ENCODE peak calls at places on chromosomes 7 and 10, in six cellular contexts. X, M, P, N, W and S are unnamed samples.
A peak's percentile ranks its signal among the peaks of the same experiment; 100 is the strongest.

GRCh38 chr7:100584046-100584676 is 1.8 kb downstream of the LRCH4 start:
- DNase-seq in W (no peak), P (peak; percentile 52), M (no peak), X (no peak), N (no peak), S (no peak)

GRCh38 chr10:25704622-25705021 is 229.4 kb upstream of the MYO3A start:
- DNase-seq in X (no peak), M (no peak), W (no peak), P (no peak), N (no peak), S (no peak)

GRCh38 chr7:143305423-143306070 is 10.4 kb upstream of the CLCN1 start:
- DNase-seq in X (peak; percentile 82), N (peak; percentile 44), P (peak; percentile 91), W (peak; percentile 55), M (peak; percentile 93), S (peak; percentile 70)

GRCh38 chr7:80630611-80631010 is 7.8 kb upstream of the CD36 start:
- DNase-seq in N (no peak), X (no peak), W (no peak), M (no peak), P (no peak), S (no peak)

GRCh38 chr7:103347507-103348267 is at the start of gene PSMC2:
- DNase-seq in W (peak; percentile 83), P (peak; percentile 63), M (peak; percentile 84), X (peak; percentile 76), N (peak; percentile 94), S (peak; percentile 73)

GRCh38 chr10:47325303-47326291 is 3.3 kb downstream of the GDF2 start:
- DNase-seq in X (peak; percentile 5), M (peak; percentile 20), W (no peak), P (no peak), N (no peak), S (no peak)

GRCh38 chr10:109247819-109248218 is 675.5 kb downstream of the XPNPEP1 start:
- DNase-seq in X (no peak), P (no peak), N (no peak), W (no peak), M (no peak), S (no peak)

GRCh38 chr7:133789951-133790350 is 337.2 kb upstream of the LRGUK start:
- DNase-seq in M (no peak), P (no peak), W (no peak), X (no peak), N (no peak), S (no peak)

GRCh38 chr7:55065511-55066229 is 46.9 kb downstream of the EGFR start:
- DNase-seq in M (no peak), N (peak; percentile 83), X (no peak), P (no peak), W (no peak), S (no peak)

GRCh38 chr7:134329614-134330316 is 13.0 kb upstream of the SLC35B4 start:
- DNase-seq in P (no peak), N (no peak), X (no peak), M (no peak), W (no peak), S (no peak)

GRCh38 chr7:48140001-48140681 is 31.1 kb upstream of the ABCA13 start:
- DNase-seq in W (no peak), M (no peak), X (peak; percentile 64), N (no peak), P (peak; percentile 64), S (no peak)

GRCh38 chr10:128027306-128027705 is 98.9 kb downstream of the MKI67 start:
- DNase-seq in N (no peak), W (no peak), M (no peak), X (peak; percentile 2), P (peak; percentile 29), S (no peak)

GRCh38 chr10:72099054-72099921 is 10.9 kb upstream of the SPOCK2 start:
- DNase-seq in M (no peak), N (no peak), X (no peak), P (peak; percentile 68), W (no peak), S (no peak)

GRCh38 chr7:122886357-122887081 is at the start of gene CADPS2:
- DNase-seq in P (peak; percentile 90), N (peak; percentile 71), W (peak; percentile 53), X (peak; percentile 92), M (peak; percentile 90), S (peak; percentile 88)

GRCh38 chr7:79182283-79182682 is 271.2 kb downstream of the MAGI2 start:
- DNase-seq in P (no peak), X (no peak), M (no peak), N (no peak), W (no peak), S (no peak)

GRCh38 chr7:101397770-101398324 is 35.2 kb downstream of the COL26A1 start:
- DNase-seq in P (no peak), X (no peak), W (no peak), N (no peak), M (no peak), S (no peak)

GRCh38 chr10:94623572-94623971 is 60.0 kb upstream of the CYP2C18 start:
- DNase-seq in W (no peak), M (no peak), N (no peak), P (no peak), X (no peak), S (no peak)

DNA sequence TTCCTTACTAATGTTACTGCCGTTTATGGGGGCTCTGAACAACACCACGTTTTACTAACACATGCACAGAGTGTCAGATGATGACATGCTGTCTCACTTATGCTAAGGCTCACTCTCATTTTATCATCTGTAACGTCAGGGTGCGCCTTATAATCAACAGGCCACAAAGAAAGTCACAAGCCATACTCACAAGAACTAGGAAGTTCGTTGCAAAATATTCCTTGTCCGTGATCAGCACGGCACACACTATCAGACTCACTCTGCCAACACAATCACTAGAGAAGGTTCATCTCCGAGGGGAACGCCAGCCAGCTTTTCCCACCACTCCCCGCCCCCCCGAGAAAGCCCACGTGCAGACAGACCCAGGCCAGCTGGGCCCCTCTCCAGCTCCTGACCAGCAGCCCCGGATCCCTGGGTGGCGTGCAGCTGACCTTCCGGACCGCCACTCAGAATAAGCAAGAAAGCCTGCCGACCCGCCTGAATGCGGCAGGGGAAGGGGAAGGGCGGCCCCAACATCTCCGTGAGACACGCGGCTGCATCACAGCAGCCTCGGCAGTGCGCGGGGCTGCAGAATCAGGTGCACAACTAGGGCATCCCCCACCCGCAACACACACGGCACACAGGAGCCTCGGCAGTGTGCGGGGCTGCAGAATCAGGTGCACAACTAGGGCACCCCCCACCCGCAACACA is 2.7 kb upstream of the GPR146 start:
- DNase-seq in M (no peak), N (no peak), P (no peak), X (no peak), W (no peak), S (no peak)
- H3K27ac ChIP-seq in M (peak overlapping the region; percentile 93), N (no peak overlapping the region), P (no peak overlapping the region), X (peak overlapping the region; percentile 93), W (no peak overlapping the region), S (no peak overlapping the region)

DNA sequence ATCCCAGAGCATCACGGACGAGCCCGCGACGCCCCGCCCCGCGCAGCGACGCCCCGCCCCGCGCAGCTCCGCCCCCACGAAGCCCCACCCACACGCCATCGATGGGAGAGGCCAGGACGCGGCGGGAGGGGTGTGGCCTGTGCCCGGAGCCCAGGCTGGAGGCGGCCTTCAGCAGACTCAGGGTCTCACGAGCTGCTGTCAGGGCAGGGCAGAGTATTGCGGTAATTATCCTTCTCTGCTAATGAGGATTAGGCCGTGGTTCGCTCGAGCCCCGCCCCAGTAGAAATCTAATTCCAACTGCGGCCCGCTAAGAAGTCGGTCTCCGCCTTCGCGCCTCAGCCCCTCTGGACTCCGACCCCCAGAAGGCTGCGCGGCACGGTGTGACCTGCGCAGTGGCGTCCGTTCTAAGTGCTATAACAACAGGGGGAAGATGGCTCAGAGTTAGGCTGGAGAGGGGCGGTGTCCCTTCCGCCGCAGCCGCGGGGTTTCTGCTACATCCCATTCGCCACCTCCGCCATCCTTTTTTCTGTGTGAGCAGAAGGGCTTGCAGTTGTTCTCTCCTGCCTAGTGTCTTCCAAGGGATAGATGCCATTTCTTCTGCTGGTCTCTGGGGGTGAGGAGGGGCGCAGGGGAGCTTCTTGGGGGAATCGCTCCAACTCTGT is 337 bp upstream of the NT5C3A start:
- DNase-seq in N (peak; percentile 93), X (peak; percentile 92), M (peak; percentile 93), P (peak; percentile 98), W (peak; percentile 88), S (peak; percentile 94)
- TF ChIP-seq POLR2A in N (peak; percentile 76), X (peak; percentile 61), M (no peak), P (peak; percentile 50), W (no peak), S (peak; percentile 83)

GRCh38 chr10:124586142-124586541 is 124.5 kb downstream of the LHPP start:
- DNase-seq in N (no peak), M (no peak), W (no peak), X (no peak), P (peak; percentile 38), S (no peak)
- H3K27ac ChIP-seq in N (no peak overlapping the region), M (no peak overlapping the region), W (no peak overlapping the region), X (no peak overlapping the region), P (no peak overlapping the region), S (no peak overlapping the region)

GRCh38 chr10:35194906-35195305 is 68.3 kb downstream of the CREM start:
- DNase-seq in N (peak; percentile 18), X (no peak), P (no peak), W (no peak), M (no peak), S (no peak)
- TF ChIP-seq POLR2A in N (no peak), X (no peak), P (no peak), W (no peak), M (no peak), S (no peak)

DNA sequence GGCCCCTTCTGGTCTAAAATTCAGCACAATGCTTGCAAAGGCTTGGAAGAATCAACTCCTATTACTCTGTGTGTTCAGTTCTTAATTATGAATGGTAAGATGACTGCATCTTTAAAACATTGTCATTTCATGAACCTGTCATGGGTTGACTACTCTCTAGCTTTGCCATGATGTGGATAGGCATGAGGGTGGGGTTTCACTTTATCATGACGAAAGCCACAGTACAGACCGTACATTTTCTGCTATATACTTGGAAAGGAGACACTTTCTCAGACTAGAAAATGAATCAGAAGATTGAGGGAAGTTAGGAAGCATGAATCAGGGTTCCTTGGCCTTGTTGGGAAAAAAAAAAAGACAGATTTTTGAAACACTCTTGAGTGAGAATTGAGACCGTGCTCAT is 19.7 kb upstream of the MSRB2 start:
- DNase-seq in M (no peak), W (no peak), P (no peak), N (no peak), X (no peak), S (no peak)
- H3K27ac ChIP-seq in M (no peak overlapping the region), W (no peak overlapping the region), P (no peak overlapping the region), N (no peak overlapping the region), X (no peak overlapping the region), S (no peak overlapping the region)